ENCODE peak calls at places on chromosomes 5 and 9, in five cellular contexts. D is amygdala; U is stimulated activated CD4-positive, alpha-beta T cell treated with anti-CD3 and anti-CD28 coated beads, Interleukin-2, amount 100 ng/mL, for 48 hours; E is stimulated activated naive CD8-positive, alpha-beta T cell treated with anti-CD3 and anti-CD28 coated beads, Interleukin-15, Interleukin-2, amounts not matched to agents 100 U/mL and 50 U/mL, for 24 hours; Y is stimulated activated CD8-positive, alpha-beta memory T cell treated with anti-CD3 and anti-CD28 coated beads, Interleukin-4, amount 100 ng/mL, for 1 hour. V is an unnamed sample.

GRCh38 chr5:61632064-61632463 is 300.0 kb downstream of the ZSWIM6 start:
- DNase-seq in D (no peak), U (no peak), E (no peak), Y (no peak), V (no peak)

GRCh38 chr5:24535646-24536045 is 109.1 kb downstream of the CDH10 start:
- DNase-seq in D (no peak), U (no peak), E (no peak), Y (no peak), V (no peak)

GRCh38 chr5:74679968-74680367 is 5.1 kb upstream of the HEXB start:
- DNase-seq in D (no peak), U (no peak), E (no peak), Y (no peak), V (no peak)

GRCh38 chr5:174692982-174693422 is 31.4 kb upstream of the MSX2 start:
- DNase-seq in D (no peak), U (no peak), E (no peak), Y (no peak), V (no peak)

GRCh38 chr5:73295447-73295846 is 122.5 kb downstream of the TMEM174 start:
- DNase-seq in D (no peak), U (no peak), E (no peak), Y (no peak), V (no peak)

GRCh38 chr5:169637856-169638190 is 748 bp downstream of the DOCK2 start:
- DNase-seq in D (no peak), U (peak), E (peak), Y (peak), V (no peak)

GRCh38 chr9:125119643-125120286 is 23.6 kb downstream of the SCAI start:
- DNase-seq in D (no peak), U (no peak), E (no peak), Y (no peak), V (no peak)

GRCh38 chr5:147901555-147901954 is 4.8 kb downstream of the C5orf46 start:
- DNase-seq in D (no peak), U (no peak), E (no peak), Y (no peak), V (no peak)

GRCh38 chr5:27788184-27788583 is 749.8 kb upstream of the CDH9 start:
- DNase-seq in D (no peak), U (no peak), E (no peak), Y (no peak), V (no peak)

GRCh38 chr5:172455511-172456061 is 1.3 kb upstream of the SH3PXD2B start:
- DNase-seq in D (no peak), U (no peak), E (no peak), Y (no peak), V (no peak)

GRCh38 chr5:169272731-169273401 is 28.1 kb downstream of the SLIT3 start:
- DNase-seq in D (no peak), U (no peak), E (no peak), Y (no peak), V (no peak)

GRCh38 chr9:136372561-136373299 is 739 bp downstream of the CARD9 start:
- DNase-seq in D (peak), U (no peak), E (peak), Y (no peak), V (no peak)

GRCh38 chr9:91945277-91946074 is 4.6 kb downstream of the ROR2 start:
- DNase-seq in D (no peak), U (no peak), E (no peak), Y (no peak), V (no peak)

GRCh38 chr9:115115117-115115880 is 2.7 kb downstream of the TNC start:
- DNase-seq in D (no peak), U (no peak), E (no peak), Y (no peak), V (no peak)

GRCh38 chr9:70962761-70963445 is 158.5 kb downstream of the TRPM3 start:
- DNase-seq in D (no peak), U (no peak), E (no peak), Y (no peak), V (no peak)

GRCh38 chr9:127706836-127707241 is at the start of gene CFAP157:
- DNase-seq in D (no peak), U (no peak), E (no peak), Y (no peak), V (no peak)

GRCh38 chr9:34517185-34517584 is 5.6 kb downstream of the ENHO start:
- DNase-seq in D (no peak), U (no peak), E (no peak), Y (no peak), V (no peak)

GRCh38 chr5:147818290-147818689 is 13.2 kb downstream of the SPINK1 start:
- DNase-seq in D (no peak), U (no peak), E (no peak), Y (no peak), V (no peak)

GRCh38 chr5:92222449-92222848 is 839.3 kb upstream of the ARRDC3 start:
- DNase-seq in D (no peak), U (no peak), E (no peak), Y (no peak), V (no peak)

GRCh38 chr5:37836173-37837100 is 3.4 kb downstream of the GDNF start:
- DNase-seq in D (no peak), U (no peak), E (peak), Y (no peak), V (peak)

GRCh38 chr9:78441822-78442431 is 145.0 kb downstream of the PSAT1 start:
- DNase-seq in D (no peak), U (no peak), E (no peak), Y (no peak), V (no peak)

GRCh38 chr5:151562019-151562707 is 29.0 kb downstream of the FAT2 start:
- DNase-seq in D (no peak), U (no peak), E (no peak), Y (no peak), V (no peak)

GRCh38 chr5:113807384-113808053 is 294.0 kb downstream of the YTHDC2 start:
- DNase-seq in D (no peak), U (no peak), E (no peak), Y (no peak), V (no peak)

GRCh38 chr5:8897316-8897715 is 648.6 kb downstream of the SEMA5A start:
- DNase-seq in D (no peak), U (no peak), E (no peak), Y (no peak), V (no peak)

GRCh38 chr9:33946779-33947535 is 101.7 kb downstream of the UBAP2 start:
- DNase-seq in D (no peak), U (no peak), E (no peak), Y (no peak), V (no peak)

GRCh38 chr5:139561655-139562451 is 714 bp downstream of the UBE2D2 start:
- DNase-seq in D (no peak), U (peak), E (peak), Y (peak), V (peak)